ENCODE peak calls at places on chromosomes 12 and 14, in eight cellular contexts. T is transverse colon; P is MM.1S; C is SIG-M5; N is activated T-helper 2 cell treated with anti-CD3 and anti-CD28 coated beads, Interferon-gamma antibody, Interleukin-2, Interleukin-4, amounts not matched to agents 10 μg/mL and 5 μg/mL and 100 μg/mL, durations not matched to agents 14 hours and 24 hours and 36 hours; D is foreskin fibroblast; S is omental fat pad; Q is heart right ventricle. A is an unnamed sample.

GRCh38 chr12:128190614-128191013 is 76.4 kb upstream of the TMEM132C start:
- DNase-seq in T (no peak), P (no peak), C (no peak), N (no peak), D (no peak), S (no peak), Q (no peak), A (no peak)

GRCh38 chr14:24613241-24613640 is 3.8 kb upstream of the GZMH start:
- DNase-seq in T (no peak), P (no peak), C (no peak), N (no peak), D (no peak), S (no peak), Q (no peak), A (no peak)

GRCh38 chr12:51382173-51382572 is 9.0 kb downstream of the GALNT6 start:
- DNase-seq in T (no peak), P (no peak), C (no peak), N (no peak), D (no peak), S (no peak), Q (no peak), A (no peak)

GRCh38 chr12:95674088-95674595 is 116.4 kb downstream of the NTN4 start:
- DNase-seq in T (no peak), P (no peak), C (no peak), N (no peak), D (no peak), S (no peak), Q (no peak), A (no peak)

GRCh38 chr12:95303476-95303875 is 85.9 kb downstream of the VEZT start:
- DNase-seq in T (no peak), P (no peak), C (no peak), N (no peak), D (no peak), S (no peak), Q (no peak), A (no peak)

GRCh38 chr12:553216-554000 is 93.7 kb downstream of the B4GALNT3 start:
- DNase-seq in T (no peak), P (peak), C (no peak), N (peak), D (peak), S (no peak), Q (no peak), A (no peak)

GRCh38 chr12:103166949-103167348 is 209.5 kb downstream of the ASCL1 start:
- DNase-seq in T (no peak), P (no peak), C (no peak), N (no peak), D (no peak), S (no peak), Q (no peak), A (no peak)

GRCh38 chr12:89710873-89711179 is 2.2 kb upstream of the ATP2B1 start:
- DNase-seq in T (no peak), P (no peak), C (no peak), N (no peak), D (no peak), S (no peak), Q (no peak), A (no peak)

GRCh38 chr12:49776413-49776812 is 35.1 kb downstream of the TMBIM6 start:
- DNase-seq in T (peak), P (peak), C (peak), N (peak), D (peak), S (no peak), Q (peak), A (peak)

GRCh38 chr14:75426332-75427125 is 1.3 kb upstream of the JDP2 start:
- DNase-seq in T (no peak), P (peak), C (peak), N (no peak), D (no peak), S (no peak), Q (no peak), A (no peak)

GRCh38 chr12:118357327-118358007 is 15.2 kb downstream of the TAOK3 start:
- DNase-seq in T (peak), P (no peak), C (peak), N (peak), D (peak), S (no peak), Q (peak), A (peak)

GRCh38 chr14:82915381-82915780 is 1381.7 kb upstream of the SEL1L start:
- DNase-seq in T (no peak), P (no peak), C (no peak), N (no peak), D (no peak), S (no peak), Q (no peak), A (no peak)

GRCh38 chr12:56164345-56164729 is 6.2 kb downstream of the MYL6 start:
- DNase-seq in T (no peak), P (no peak), C (no peak), N (no peak), D (no peak), S (no peak), Q (no peak), A (no peak)

GRCh38 chr12:6694701-6695100 is 5.5 kb upstream of the ZNF384 start:
- DNase-seq in T (no peak), P (no peak), C (no peak), N (no peak), D (no peak), S (no peak), Q (no peak), A (no peak)

GRCh38 chr12:53500119-53500775 is 836 bp upstream of the TARBP2 start:
- DNase-seq in T (peak), P (no peak), C (peak), N (peak), D (peak), S (peak), Q (peak), A (peak)

GRCh38 chr12:42286741-42287140 is 39.2 kb downstream of the ZCRB1 start:
- DNase-seq in T (no peak), P (no peak), C (no peak), N (no peak), D (no peak), S (no peak), Q (no peak), A (no peak)

GRCh38 chr12:98799822-98800221 is 154.7 kb downstream of the APAF1 start:
- DNase-seq in T (no peak), P (no peak), C (no peak), N (no peak), D (no peak), S (no peak), Q (no peak), A (no peak)

GRCh38 chr12:42997032-42997431 is 407.5 kb upstream of the PRICKLE1 start:
- DNase-seq in T (no peak), P (no peak), C (no peak), N (no peak), D (no peak), S (no peak), Q (no peak), A (no peak)

GRCh38 chr14:58071341-58071740 is 80.7 kb downstream of the ARMH4 start:
- DNase-seq in T (no peak), P (no peak), C (no peak), N (no peak), D (no peak), S (no peak), Q (no peak), A (no peak)

GRCh38 chr12:52351196-52352059 is 15.9 kb downstream of the KRT85 start:
- DNase-seq in T (no peak), P (peak), C (no peak), N (no peak), D (no peak), S (no peak), Q (peak), A (no peak)

GRCh38 chr12:1930816-1931597 is 12.6 kb upstream of the CACNA2D4 start:
- DNase-seq in T (no peak), P (no peak), C (no peak), N (no peak), D (no peak), S (no peak), Q (no peak), A (no peak)

GRCh38 chr12:16407332-16407731 is 59.9 kb downstream of the MGST1 start:
- DNase-seq in T (no peak), P (no peak), C (no peak), N (no peak), D (no peak), S (no peak), Q (no peak), A (no peak)

GRCh38 chr14:89303452-89304435 is 113.3 kb downstream of the FOXN3 start:
- DNase-seq in T (peak), P (peak), C (peak), N (no peak), D (peak), S (peak), Q (peak), A (peak)

GRCh38 chr14:63308723-63309317 is 9.9 kb downstream of the GPHB5 start:
- DNase-seq in T (peak), P (no peak), C (no peak), N (no peak), D (no peak), S (no peak), Q (no peak), A (no peak)

GRCh38 chr14:34843011-34843554 is 32.1 kb downstream of the BAZ1A start:
- DNase-seq in T (no peak), P (no peak), C (no peak), N (no peak), D (peak), S (no peak), Q (no peak), A (no peak)